ENCODE peak calls at places on chromosomes 12 and 14, in five cellular contexts. R is gastrocnemius medialis, L is IMR-90, D is astrocyte, C is neural progenitor cell. Q is an unnamed sample.

GRCh38 chr12:4214912-4215861 is 58.4 kb upstream of the CCND2 start:
- DNase-seq in D (no peak), C (no peak), L (no peak), R (peak; percentile 55), Q (no peak)

GRCh38 chr12:76964784-76965571 is 86.2 kb upstream of the CSRP2 start:
- DNase-seq in C (no peak), D (no peak), R (no peak), L (no peak), Q (no peak)

GRCh38 chr14:51855234-51855633 is 5.2 kb upstream of the GNG2 start:
- DNase-seq in L (peak; percentile 83), R (no peak), D (peak; percentile 78), C (no peak), Q (no peak)

GRCh38 chr14:99568567-99569560 is 35.1 kb downstream of the CCDC85C start:
- DNase-seq in R (no peak), D (peak; percentile 42), L (peak; percentile 63), C (no peak), Q (peak; percentile 75)

GRCh38 chr12:116821291-116821690 is 60.0 kb downstream of the HRK start:
- DNase-seq in D (no peak), R (no peak), C (no peak), L (no peak), Q (no peak)

GRCh38 chr14:36948157-36948859 is 224.1 kb downstream of the SLC25A21 start:
- DNase-seq in L (no peak), R (no peak), D (no peak), C (no peak), Q (no peak)

GRCh38 chr12:2501464-2502181 is 293.1 kb upstream of the FKBP4 start:
- DNase-seq in R (no peak), D (no peak), C (no peak), L (no peak), Q (no peak)

GRCh38 chr14:94005324-94005723 is 8.2 kb downstream of the CCDC197 start:
- DNase-seq in R (no peak), C (no peak), D (no peak), L (no peak), Q (no peak)

GRCh38 chr12:66409195-66409871 is 107.0 kb downstream of the HELB start:
- DNase-seq in L (peak; percentile 80), C (peak; percentile 68), D (peak; percentile 35), R (no peak), Q (no peak)

GRCh38 chr14:75333523-75334190 is 55.0 kb downstream of the FOS start:
- DNase-seq in L (no peak), D (no peak), C (no peak), R (no peak), Q (no peak)

GRCh38 chr12:12086975-12087692 is 16.4 kb downstream of the BCL2L14 start:
- DNase-seq in L (no peak), R (no peak), C (peak; percentile 33), D (no peak), Q (no peak)

GRCh38 chr12:115761784-115762183 is 515.7 kb downstream of the MED13L start:
- DNase-seq in C (no peak), D (no peak), R (no peak), L (no peak), Q (no peak)

GRCh38 chr14:85247071-85247470 is 282.9 kb upstream of the FLRT2 start:
- DNase-seq in L (no peak), R (no peak), C (no peak), D (no peak), Q (no peak)

GRCh38 chr12:64824500-64825142 is at the start of gene TBC1D30:
- DNase-seq in C (peak; percentile 72), R (no peak), L (peak; percentile 2), D (peak; percentile 10), Q (no peak)

GRCh38 chr12:132506730-132507538 is 17.0 kb downstream of the FBRSL1 start:
- DNase-seq in D (peak; percentile 38), R (peak; percentile 84), C (no peak), L (peak; percentile 77), Q (peak; percentile 80)

GRCh38 chr14:42214981-42215491 is 608.4 kb downstream of the LRFN5 start:
- DNase-seq in R (peak; percentile 15), D (peak; percentile 79), L (peak; percentile 86), C (no peak), Q (no peak)

GRCh38 chr12:108047130-108047550 is 81.9 kb upstream of the WSCD2 start:
- DNase-seq in D (no peak), R (no peak), C (no peak), L (no peak), Q (no peak)

GRCh38 chr12:93243689-93244513 is 133.8 kb upstream of the NUDT4 start:
- DNase-seq in D (peak; percentile 39), L (peak; percentile 78), C (no peak), R (peak; percentile 45), Q (peak; percentile 21)

GRCh38 chr14:37588956-37589737 is 5.9 kb downstream of the FOXA1 start:
- DNase-seq in R (no peak), C (peak; percentile 32), L (no peak), D (no peak), Q (no peak)

GRCh38 chr12:127685476-127686234 is 581.3 kb upstream of the TMEM132C start:
- DNase-seq in C (no peak), L (no peak), D (no peak), R (no peak), Q (no peak)

GRCh38 chr12:64320611-64321010 is 69.9 kb downstream of the C12orf56 start:
- DNase-seq in D (no peak), C (no peak), R (no peak), L (no peak), Q (no peak)

GRCh38 chr12:52280319-52280795 is 5.9 kb downstream of the KRT86 start:
- DNase-seq in L (peak; percentile 94), D (peak; percentile 96), R (peak; percentile 65), C (no peak), Q (peak; percentile 56)

GRCh38 chr14:24286996-24287395 is 12.6 kb downstream of the DHRS1 start:
- DNase-seq in D (no peak), C (no peak), R (no peak), L (no peak), Q (no peak)

GRCh38 chr14:104563742-104564615 is 15.6 kb upstream of the C14orf180 start:
- DNase-seq in L (peak; percentile 34), R (peak; percentile 37), C (peak; percentile 89), D (no peak), Q (peak; percentile 51)

GRCh38 chr14:91356218-91356763 is 61.3 kb downstream of the CCDC88C start:
- DNase-seq in D (no peak), R (no peak), C (no peak), L (no peak), Q (no peak)

GRCh38 chr12:98939350-98939749 is 294.3 kb downstream of the APAF1 start:
- DNase-seq in C (peak; percentile 49), L (peak; percentile 20), D (peak; percentile 42), R (no peak), Q (no peak)

GRCh38 chr12:27733052-27733656 is 22.5 kb downstream of the MRPS35 start:
- DNase-seq in C (peak; percentile 29), L (peak; percentile 52), R (no peak), D (peak; percentile 9), Q (peak; percentile 37)

GRCh38 chr12:10901427-10901826 is 7.9 kb downstream of the TAS2R13 start:
- DNase-seq in C (no peak), D (no peak), R (no peak), L (no peak), Q (no peak)
- TF ChIP-seq CTCF in C (no peak), D (no peak), R (no peak), L (no peak), Q (no peak)

GRCh38 chr12:30985814-30986452 is 59.4 kb downstream of the TSPAN11 start:
- DNase-seq in C (peak; percentile 76), L (peak; percentile 40), D (no peak), R (no peak), Q (no peak)
- H3K4me1 ChIP-seq in C (no peaks in the 10 kb centered on the region), L (no peaks in the 10 kb centered on the region), D (no peaks in the 10 kb centered on the region), R (no peaks in the 10 kb centered on the region), Q (no peaks in the 10 kb centered on the region)

DNA sequence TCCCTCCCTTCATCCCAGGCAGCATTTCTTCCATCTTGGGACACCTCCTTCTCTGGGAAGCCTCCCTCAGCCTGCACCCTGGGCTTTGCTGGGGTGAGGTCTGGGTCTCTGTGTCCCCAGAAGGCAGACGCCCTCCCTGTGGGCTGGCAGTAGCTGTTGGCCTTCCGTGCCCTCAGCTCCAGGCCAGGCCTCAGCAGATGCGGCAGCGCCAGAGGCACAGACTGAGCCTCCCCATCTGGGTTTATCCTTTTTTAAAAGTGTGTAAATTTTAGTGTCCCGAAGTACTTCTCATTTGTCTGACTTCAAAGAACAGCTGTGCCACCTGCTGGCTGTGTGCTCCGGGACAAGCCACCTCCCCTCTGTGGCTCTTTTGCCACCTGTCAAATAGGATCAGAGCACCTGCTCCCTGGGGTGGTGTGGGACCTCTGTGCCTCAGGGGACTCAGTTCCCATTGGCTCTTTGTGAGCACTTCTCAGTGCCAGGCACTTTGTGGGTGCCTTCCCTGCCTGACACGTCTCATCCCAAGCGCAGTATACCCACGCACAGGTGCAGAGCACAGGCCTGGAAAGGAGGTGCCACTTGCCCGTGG is 11.1 kb downstream of the EXOC3L4 start:
- DNase-seq in C (no peak), D (no peak), L (no peak), R (no peak), Q (no peak)
- TF ChIP-seq CTCF in C (no peak), D (no peak), L (peak; percentile 7), R (no peak), Q (no peak)

GRCh38 chr14:77040059-77040308 is 11.5 kb upstream of the IRF2BPL start:
- DNase-seq in D (no peak), C (no peak), L (no peak), R (no peak), Q (no peak)

GRCh38 chr14:77037338-77037782 is 8.9 kb upstream of the IRF2BPL start:
- DNase-seq in D (no peak), R (no peak), L (no peak), C (no peak), Q (no peak)

GRCh38 chr14:77039285-77040058 is 11.0 kb upstream of the IRF2BPL start:
- DNase-seq in L (peak; percentile 69), D (peak; percentile 63), R (no peak), C (no peak), Q (peak; percentile 39)

GRCh38 chr14:77036484-77037337 is 8.2 kb upstream of the IRF2BPL start:
- DNase-seq in D (no peak), L (no peak), C (no peak), R (no peak), Q (no peak)

DNA sequence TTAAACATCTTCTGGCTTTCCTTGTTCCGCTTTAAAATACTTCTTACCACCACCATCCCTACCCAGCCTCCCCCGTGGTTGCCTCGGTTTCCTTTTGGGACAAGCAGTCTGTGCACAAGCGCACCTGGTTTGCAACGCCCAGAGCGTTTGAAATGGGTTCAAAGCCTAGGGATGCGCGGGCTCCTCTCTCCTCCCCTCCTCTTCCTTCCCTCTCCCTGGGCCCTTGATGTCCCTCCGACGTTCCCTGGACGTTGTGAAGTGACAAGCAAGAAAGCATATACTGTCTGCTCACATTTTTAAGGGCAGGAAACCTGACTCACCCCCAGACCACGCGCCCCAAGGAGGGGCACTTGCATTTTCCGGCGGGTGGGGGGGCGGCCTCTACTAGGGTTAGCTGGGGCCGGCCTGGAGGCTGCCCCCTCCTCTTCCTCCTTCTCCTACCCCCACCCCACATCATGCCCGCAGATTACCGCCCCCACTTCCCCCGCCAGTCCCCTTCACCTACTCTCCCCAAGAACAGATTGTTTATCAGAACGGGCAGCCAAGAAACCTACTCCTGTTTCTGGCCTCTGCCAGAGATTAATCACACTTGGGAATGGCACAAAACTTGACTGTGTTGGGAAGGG is 9.5 kb upstream of the IRF2BPL start:
- DNase-seq in D (peak; percentile 50), R (no peak), C (no peak), L (no peak), Q (peak; percentile 68)
- H3K4me1 ChIP-seq in D (peaks cover 73% of the 10 kb centered on the region), R (peaks cover 68% of the 10 kb centered on the region), C (peaks cover 43% of the 10 kb centered on the region), L (peaks cover 35% of the 10 kb centered on the region), Q (peaks cover 35% of the 10 kb centered on the region)